ENCODE peak calls at places on chromosome 11, in four cellular contexts. V is HCT116, G is HepG2, N is K562. I is an unnamed sample.

GRCh38 chr11:17721242-17721999 is 2.0 kb downstream of the MYOD1 start:
- DNase-seq in G (no peak), V (no peak), N (no peak), I (no peak)

GRCh38 chr11:110176366-110177056 is 83.3 kb downstream of the ZC3H12C start:
- DNase-seq in G (no peak), N (no peak), V (no peak), I (no peak)

GRCh38 chr11:128324051-128324481 is 263.3 kb downstream of the ETS1 start:
- DNase-seq in N (no peak), V (no peak), G (no peak), I (no peak)

GRCh38 chr11:72972541-72973128 is 158.4 kb downstream of the ATG16L2 start:
- DNase-seq in V (no peak), N (no peak), G (no peak), I (no peak)

GRCh38 chr11:77374108-77374507 is 72.6 kb upstream of the GDPD4 start:
- DNase-seq in V (no peak), N (no peak), G (no peak), I (no peak)

GRCh38 chr11:116871248-116871647 is 33.8 kb upstream of the APOA1 start:
- DNase-seq in V (no peak), N (no peak), G (no peak), I (no peak)

GRCh38 chr11:13694115-13694514 is 25.6 kb downstream of the FAR1 start:
- DNase-seq in G (no peak), N (no peak), V (no peak), I (no peak)

GRCh38 chr11:86559311-86559945 is 113.0 kb downstream of the ME3 start:
- DNase-seq in N (no peak), V (no peak), G (no peak), I (no peak)

GRCh38 chr11:121567988-121568387 is 115.2 kb upstream of the SORL1-AS1 start:
- DNase-seq in N (no peak), V (no peak), G (no peak), I (no peak)

GRCh38 chr11:66868726-66869291 is 11.9 kb downstream of the LRFN4 start:
- DNase-seq in V (peak; percentile 71), N (peak; percentile 90), G (peak; percentile 82), I (no peak)

GRCh38 chr11:28228196-28228595 is 120.0 kb downstream of the METTL15 start:
- DNase-seq in V (no peak), G (no peak), N (no peak), I (no peak)

GRCh38 chr11:19702620-19703019 is 10.0 kb upstream of the NAV2 start:
- DNase-seq in V (no peak), G (no peak), N (no peak), I (no peak)

GRCh38 chr11:48228761-48229160 is 12.2 kb downstream of the OR4B1 start:
- DNase-seq in N (no peak), G (no peak), V (no peak), I (no peak)

GRCh38 chr11:10628506-10629236 is 60.2 kb upstream of the LYVE1 start:
- DNase-seq in N (no peak), G (no peak), V (no peak), I (no peak)

GRCh38 chr11:125179895-125180294 is 15.3 kb downstream of the PKNOX2 start:
- DNase-seq in N (no peak), V (no peak), G (no peak), I (no peak)

GRCh38 chr11:34002420-34002819 is 49.1 kb upstream of the CAPRIN1 start:
- DNase-seq in N (no peak), G (no peak), V (no peak), I (no peak)

GRCh38 chr11:107251298-107251697 is 206.3 kb downstream of the CWF19L2 start:
- DNase-seq in G (no peak), N (no peak), V (no peak), I (no peak)

GRCh38 chr11:62491571-62492329 is 54.9 kb downstream of the AHNAK start:
- DNase-seq in V (no peak), N (peak; percentile 65), G (no peak), I (no peak)

GRCh38 chr11:62492586-62492985 is 54.0 kb downstream of the AHNAK start:
- DNase-seq in N (no peak), G (no peak), V (no peak), I (no peak)

GRCh38 chr11:62487698-62488551 is 58.7 kb downstream of the AHNAK start:
- DNase-seq in N (no peak), V (no peak), G (no peak), I (no peak)

GRCh38 chr11:62487136-62487535 is 59.5 kb downstream of the AHNAK start:
- DNase-seq in V (no peak), G (no peak), N (no peak), I (no peak)

DNA sequence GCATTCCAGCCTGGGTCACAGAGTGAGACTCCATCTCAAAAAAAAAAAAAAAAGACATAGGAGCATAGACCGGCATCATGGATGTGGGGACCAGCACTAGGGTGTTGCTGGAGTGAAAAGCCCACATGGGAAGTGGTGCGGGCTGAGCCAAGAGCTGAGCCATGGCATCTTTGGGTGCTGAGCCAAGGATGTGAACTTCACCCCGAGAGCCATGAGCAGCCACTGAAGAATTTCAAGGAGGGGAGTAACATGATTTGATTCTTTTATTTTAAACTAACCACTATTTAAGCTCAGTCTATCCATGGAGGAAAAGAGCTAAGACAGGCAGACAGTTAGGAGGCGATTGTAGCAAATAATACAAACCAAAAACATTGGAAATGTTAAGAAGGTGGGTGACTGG is 57.4 kb downstream of the AHNAK start:
- DNase-seq in V (no peak), N (no peak), G (no peak), I (no peak)
- TF ChIP-seq TCF7L2 in V (no peak), N (no peak), G (no peak), I (no peak)

GRCh38 chr11:102312656-102313055 is 4.6 kb upstream of the BIRC3 start:
- DNase-seq in N (no peak), G (no peak), V (no peak), I (no peak)
- H3K4me3 ChIP-seq in N (peak overlapping the region; percentile 1), G (peak overlapping the region; percentile 74), V (peak overlapping the region; percentile 59), I (peak overlapping the region; percentile 67)

GRCh38 chr11:26193714-26194373 is 138.1 kb upstream of the ANO3 start:
- DNase-seq in G (no peak), V (no peak), N (no peak), I (no peak)
- TF ChIP-seq TCF7L2 in G (no peak), V (no peak), N (no peak), I (no peak)

GRCh38 chr11:1746516-1746931 is 3.9 kb downstream of the IFITM10 start:
- DNase-seq in N (no peak), V (no peak), G (no peak), I (no peak)

GRCh38 chr11:1749020-1749758 is 1.2 kb downstream of the IFITM10 start:
- DNase-seq in V (no peak), N (no peak), G (no peak), I (no peak)

GRCh38 chr11:1746956-1747752 is 3.2 kb downstream of the IFITM10 start:
- DNase-seq in N (no peak), V (no peak), G (no peak), I (no peak)

GRCh38 chr11:1748467-1749019 is 1.9 kb downstream of the IFITM10 start:
- DNase-seq in G (no peak), N (no peak), V (no peak), I (no peak)

DNA sequence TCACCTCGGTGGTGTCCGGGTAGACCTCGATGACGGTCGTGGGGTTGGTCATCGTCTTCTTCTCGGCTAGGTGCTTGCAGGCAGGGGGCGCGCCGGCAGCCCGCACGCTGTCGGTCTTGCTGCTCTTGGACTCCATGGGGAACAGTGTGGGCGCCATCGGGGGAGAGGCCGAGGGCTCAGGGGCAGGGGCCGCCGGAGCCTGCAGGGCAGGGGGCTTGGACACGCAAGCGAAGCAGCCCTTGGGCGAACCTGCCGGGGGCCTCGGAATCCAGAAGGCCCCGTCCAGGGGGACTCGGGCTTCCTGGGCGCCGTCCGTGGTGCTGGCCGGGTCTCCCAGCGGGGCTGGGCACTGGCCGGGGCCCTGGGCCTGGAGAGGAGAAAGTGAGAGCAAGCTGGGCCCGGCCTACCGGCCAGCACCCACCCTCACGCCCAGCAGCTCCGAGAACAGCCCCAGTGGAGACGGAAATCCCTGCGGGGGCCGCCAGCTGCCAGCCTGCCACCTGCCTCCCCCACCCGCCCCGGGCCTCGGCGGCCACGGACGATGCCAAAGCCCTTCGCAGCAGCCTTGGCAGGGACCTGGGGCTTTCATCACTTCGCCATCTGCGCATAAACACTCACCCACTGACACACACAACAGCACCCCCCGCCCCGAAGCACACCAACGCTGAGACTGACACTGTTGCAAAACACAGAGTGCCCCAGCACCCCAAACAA is 2.5 kb downstream of the IFITM10 start:
- DNase-seq in G (no peak), N (no peak), V (no peak), I (no peak)
- H3K4me3 ChIP-seq in G (no peak overlapping the region), N (no peak overlapping the region), V (no peak overlapping the region), I (peak overlapping the region; percentile 51)

GRCh38 chr11:43833657-43834073 is 47.0 kb upstream of the ALKBH3 start:
- DNase-seq in V (no peak), G (peak; percentile 33), N (no peak), I (no peak)
- TF ChIP-seq TCF7L2 in V (no peak), G (no peak), N (no peak), I (no peak)

GRCh38 chr11:119116601-119117000 is 4.8 kb upstream of the HINFP start:
- DNase-seq in N (no peak), G (no peak), V (no peak), I (no peak)
- H3K4me3 ChIP-seq in N (no peak overlapping the region), G (no peak overlapping the region), V (no peak overlapping the region), I (no peak overlapping the region)

DNA sequence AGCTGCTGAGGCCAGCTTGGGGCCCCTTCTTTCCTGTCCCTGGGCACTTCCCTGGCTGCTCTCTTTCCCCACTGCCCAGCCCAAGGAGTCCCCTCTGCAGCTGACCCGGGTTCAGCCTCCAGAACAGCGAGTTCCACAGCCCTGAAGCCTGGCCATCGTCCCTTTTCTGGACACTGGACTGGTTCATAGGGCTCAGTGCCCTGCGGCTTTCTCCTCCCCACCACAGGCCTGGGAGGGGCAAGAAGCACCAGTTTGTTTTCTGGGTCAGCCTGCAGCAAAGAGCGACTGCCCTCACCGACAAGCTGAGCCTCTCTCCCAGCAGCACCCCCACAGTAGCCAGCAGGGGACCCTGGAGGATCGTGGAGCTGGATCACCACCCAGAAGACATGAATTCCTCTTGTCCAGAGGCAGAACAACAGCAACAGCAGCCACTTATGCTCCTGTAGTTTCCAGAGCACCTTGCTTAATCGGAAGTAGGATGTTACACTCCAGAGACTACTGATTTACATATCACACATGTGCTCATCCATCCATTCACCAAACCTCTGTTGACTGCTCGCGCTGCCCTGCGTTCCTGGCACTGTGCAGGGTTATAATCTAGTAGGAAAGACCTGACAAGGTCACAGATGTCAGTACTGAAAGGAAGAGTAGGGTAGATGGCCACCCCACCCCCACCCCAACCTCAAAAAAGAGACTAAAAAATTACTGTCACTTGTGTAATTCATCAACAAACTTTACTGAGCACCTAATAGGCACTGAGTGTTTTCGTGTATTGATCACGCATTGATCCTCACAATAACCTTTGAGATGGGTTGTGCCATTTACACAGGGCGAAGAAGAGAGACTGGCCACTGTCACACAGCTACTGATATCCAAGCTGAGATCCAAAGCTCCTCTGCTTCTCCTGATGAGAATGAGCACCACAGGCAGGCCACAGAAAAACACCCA is 13.0 kb upstream of the CXCR5 start:
- DNase-seq in G (peak; percentile 28), N (no peak), V (no peak), I (no peak)
- TF ChIP-seq TCF7L2 in G (no peak), N (no peak), V (no peak), I (no peak)

I was measured in Panc1.